ENCODE peak calls at places on chromosomes 7 and 10, in six cellular contexts. Y is heart right ventricle, J is GM23338, U is heart left ventricle, M is HCT116, W is PC-3. C is an unnamed sample.

GRCh38 chr10:54869022-54869421 is 68.0 kb upstream of the PCDH15 start:
- DNase-seq in J (no peak), M (no peak), U (no peak), W (no peak), Y (no peak), C (no peak)

GRCh38 chr10:131096031-131096430 is 215.5 kb downstream of the TCERG1L start:
- DNase-seq in J (no peak), U (no peak), W (no peak), Y (no peak), M (no peak), C (no peak)

GRCh38 chr7:80918406-80918805 is 445 bp downstream of the SEMA3C start:
- DNase-seq in Y (no peak), U (no peak), J (peak; percentile 50), M (no peak), W (peak; percentile 32), C (no peak)

GRCh38 chr7:158559356-158559755 is 28.3 kb downstream of the PTPRN2 start:
- DNase-seq in M (no peak), W (no peak), U (no peak), J (no peak), Y (no peak), C (no peak)

GRCh38 chr10:116255931-116256748 is 16.9 kb downstream of the GFRA1 start:
- DNase-seq in Y (no peak), U (no peak), J (no peak), W (no peak), M (no peak), C (no peak)

GRCh38 chr10:45417746-45418145 is 43.7 kb downstream of the ALOX5 start:
- DNase-seq in Y (no peak), U (no peak), J (no peak), M (no peak), W (no peak), C (no peak)

GRCh38 chr7:113936982-113937381 is 18.2 kb upstream of the PPP1R3A start:
- DNase-seq in U (no peak), J (no peak), Y (no peak), W (no peak), M (no peak), C (no peak)

GRCh38 chr7:20470726-20471125 is 140.0 kb downstream of the ITGB8 start:
- DNase-seq in J (no peak), M (no peak), U (no peak), Y (no peak), W (no peak), C (no peak)

GRCh38 chr7:81284576-81284975 is 365.7 kb upstream of the SEMA3C start:
- DNase-seq in U (no peak), M (peak; percentile 27), W (peak; percentile 68), Y (no peak), J (no peak), C (no peak)

GRCh38 chr7:44240983-44241510 is 40.3 kb downstream of the YKT6 start:
- DNase-seq in J (peak; percentile 92), Y (peak; percentile 65), W (peak; percentile 75), M (peak; percentile 66), U (peak; percentile 82), C (no peak)

GRCh38 chr10:34813626-34814227 is 1.4 kb downstream of the PARD3 start:
- DNase-seq in W (peak; percentile 83), U (peak; percentile 44), Y (peak; percentile 29), J (no peak), M (no peak), C (no peak)

GRCh38 chr7:156104501-156105336 is 292.5 kb upstream of the SHH start:
- DNase-seq in M (no peak), W (no peak), U (no peak), Y (no peak), J (no peak), C (no peak)

GRCh38 chr7:121244120-121244865 is 84.5 kb upstream of the WNT16 start:
- DNase-seq in Y (no peak), J (no peak), W (no peak), U (peak; percentile 23), M (no peak), C (no peak)

GRCh38 chr7:155706376-155706775 is 61.9 kb downstream of the RBM33 start:
- DNase-seq in W (no peak), M (no peak), U (no peak), Y (no peak), J (no peak), C (no peak)

GRCh38 chr7:129188892-129189660 is 643 bp downstream of the SMO start:
- DNase-seq in W (no peak), J (peak; percentile 53), U (no peak), Y (peak; percentile 29), M (no peak), C (no peak)

GRCh38 chr10:90917231-90917967 is 3.5 kb downstream of the ANKRD1 start:
- DNase-seq in J (no peak), W (no peak), M (no peak), Y (no peak), U (no peak), C (no peak)

GRCh38 chr7:86939197-86939814 is 120.1 kb downstream of the ELAPOR2 start:
- DNase-seq in U (no peak), J (peak; percentile 89), Y (no peak), W (peak; percentile 87), M (peak; percentile 68), C (no peak)

GRCh38 chr7:158321056-158321700 is 266.4 kb downstream of the PTPRN2 start:
- DNase-seq in W (no peak), M (no peak), Y (no peak), J (no peak), U (no peak), C (no peak)

GRCh38 chr10:119896061-119896655 is 3.6 kb downstream of the SEC23IP start:
- DNase-seq in W (peak; percentile 87), Y (no peak), U (no peak), J (no peak), M (no peak), C (no peak)

DNA sequence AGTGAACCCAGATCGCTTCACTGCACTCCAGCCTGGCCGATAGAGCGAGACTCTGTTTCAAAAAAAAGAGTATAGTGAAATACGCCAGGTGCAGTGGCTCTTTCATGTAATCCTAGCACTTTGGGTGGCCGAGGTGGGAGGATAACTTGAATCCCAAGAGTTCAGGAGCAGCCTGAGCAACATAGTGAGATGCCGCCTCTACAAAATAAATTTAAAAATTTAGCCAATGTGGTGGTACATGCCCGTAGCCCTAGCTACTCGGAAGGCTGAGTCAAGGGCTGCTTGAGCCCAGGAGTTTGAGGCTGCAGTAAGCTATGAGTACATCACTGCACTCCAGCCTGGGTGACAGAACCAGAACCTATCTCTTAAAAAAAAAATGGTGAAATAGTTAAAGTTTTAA is 27.9 kb downstream of the TMEM60 start:
- DNase-seq in Y (no peak), U (no peak), W (no peak), M (no peak), J (no peak), C (no peak)
- H3K4me3 ChIP-seq in Y (no peak overlapping the region), U (no peak overlapping the region), W (no peak overlapping the region), M (no peak overlapping the region), J (no peak overlapping the region), C (no peak overlapping the region)

GRCh38 chr10:114629083-114629823 is 28.8 kb downstream of the ABLIM1 start:
- DNase-seq in M (no peak), Y (no peak), W (no peak), U (peak; percentile 52), J (no peak), C (peak; percentile 52)

GRCh38 chr10:114631090-114631677 is 26.9 kb downstream of the ABLIM1 start:
- DNase-seq in M (no peak), Y (no peak), W (no peak), J (no peak), U (no peak), C (no peak)

GRCh38 chr10:114629824-114630430 is 28.1 kb downstream of the ABLIM1 start:
- DNase-seq in J (no peak), M (no peak), Y (no peak), U (no peak), W (peak; percentile 27), C (no peak)

GRCh38 chr10:114632869-114633715 is 25.0 kb downstream of the ABLIM1 start:
- DNase-seq in J (no peak), U (peak; percentile 68), Y (no peak), W (peak; percentile 81), M (peak; percentile 59), C (peak; percentile 75)

DNA sequence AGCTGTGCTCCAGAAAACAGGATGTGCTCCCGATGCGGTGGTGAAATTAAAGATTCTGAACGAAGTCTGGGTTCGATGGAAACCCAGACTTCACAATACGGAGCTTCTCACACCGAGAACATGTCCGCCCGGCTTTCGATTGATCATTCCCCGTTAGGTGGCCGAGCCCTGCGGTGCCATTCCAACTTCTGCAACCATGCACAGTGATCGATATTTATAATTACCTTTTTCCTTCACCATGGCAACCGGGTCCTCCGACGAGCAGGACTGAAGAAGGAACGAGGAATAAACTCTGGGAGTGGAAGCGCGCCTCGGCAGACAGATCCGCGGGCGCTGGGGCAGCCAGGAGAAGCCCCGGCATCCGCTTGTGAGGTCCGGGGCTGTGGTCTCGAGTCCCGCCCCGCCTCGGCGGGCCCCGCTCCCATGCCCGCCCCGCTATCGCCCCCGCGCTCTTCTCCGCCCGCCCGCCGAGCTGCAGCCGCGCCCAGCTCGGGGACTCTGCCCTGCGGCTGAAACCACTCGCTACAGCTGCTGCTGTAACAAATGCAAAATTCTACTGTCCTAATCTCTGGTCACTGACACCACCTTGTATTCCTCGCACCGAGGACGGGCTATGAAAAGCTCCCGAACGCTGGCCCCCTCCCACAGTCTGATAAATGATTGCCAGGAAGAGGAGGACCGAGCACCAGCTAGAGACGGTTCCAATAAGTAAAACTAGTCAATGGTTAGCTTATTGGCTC is 26.2 kb downstream of the ABLIM1 start:
- DNase-seq in W (no peak), Y (peak; percentile 57), M (no peak), U (peak; percentile 67), J (peak; percentile 77), C (peak; percentile 82)
- H3K4me1 ChIP-seq in W (peaks cover 44% of the 10 kb centered on the region), Y (peaks cover 62% of the 10 kb centered on the region), M (peaks cover 60% of the 10 kb centered on the region), U (peaks cover 38% of the 10 kb centered on the region), J (peaks cover 24% of the 10 kb centered on the region), C (peaks cover 36% of the 10 kb centered on the region)

GRCh38 chr10:125161570-125162139 is 1.3 kb upstream of the CTBP2 start:
- DNase-seq in Y (peak; percentile 39), M (no peak), W (no peak), J (no peak), U (peak; percentile 39), C (no peak)
- H3K4me3 ChIP-seq in Y (peak overlapping the region; percentile 89), M (peak overlapping the region; percentile 77), W (peak overlapping the region; percentile 83), J (peak overlapping the region; percentile 88), U (peak overlapping the region; percentile 98), C (peak overlapping the region; percentile 83)

GRCh38 chr10:110504111-110504735 is 6.5 kb downstream of the DUSP5 start:
- DNase-seq in U (no peak), Y (no peak), M (no peak), J (no peak), W (no peak), C (peak; percentile 66)

GRCh38 chr10:110507303-110507702 is 9.6 kb downstream of the DUSP5 start:
- DNase-seq in M (no peak), Y (no peak), J (no peak), W (no peak), U (no peak), C (no peak)

GRCh38 chr10:110508389-110508788 is 10.7 kb downstream of the DUSP5 start:
- DNase-seq in J (no peak), U (no peak), W (no peak), M (no peak), Y (no peak), C (no peak)

GRCh38 chr10:110505130-110505815 is 7.6 kb downstream of the DUSP5 start:
- DNase-seq in M (no peak), U (no peak), W (no peak), J (no peak), Y (no peak), C (no peak)

DNA sequence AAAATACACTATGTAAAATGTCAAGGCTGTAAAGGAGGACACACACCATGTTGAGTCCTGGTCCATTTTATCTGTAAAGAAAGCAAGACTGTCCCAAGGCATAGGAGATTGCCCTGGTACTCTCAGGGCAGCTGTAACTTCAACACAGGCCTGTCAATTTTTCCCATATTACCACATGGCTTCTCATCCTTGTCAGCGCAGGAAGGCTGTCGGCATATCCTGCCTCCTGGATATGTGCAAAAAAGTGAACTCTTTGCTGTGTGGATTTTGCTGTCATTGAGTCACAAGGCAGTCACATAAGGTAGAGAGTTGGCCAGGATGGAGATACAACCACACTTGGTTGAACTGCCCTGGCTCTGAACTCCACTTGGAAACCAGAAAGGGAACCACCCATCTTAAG is 8.7 kb downstream of the DUSP5 start:
- DNase-seq in J (no peak), U (no peak), W (no peak), M (no peak), Y (no peak), C (no peak)
- H3K4me1 ChIP-seq in J (peaks cover 8% of the 10 kb centered on the region), U (peaks cover 73% of the 10 kb centered on the region), W (peaks cover 36% of the 10 kb centered on the region), M (peaks cover 72% of the 10 kb centered on the region), Y (peaks cover 77% of the 10 kb centered on the region), C (peaks cover 79% of the 10 kb centered on the region)